ENCODE peak calls at places on chromosomes 3 and 15, in four cellular contexts. A is K562, L is Peyer's patch, S is A549. F is an unnamed sample.

GRCh38 chr3:4744405-4745239 is 234.6 kb upstream of the BHLHE40 start:
- DNase-seq in A (no peak), L (no peak), S (peak; percentile 66), F (no peak)

GRCh38 chr15:69469467-69470191 is 17.0 kb downstream of the RPLP1 start:
- DNase-seq in A (peak; percentile 71), L (no peak), S (no peak), F (no peak)

GRCh38 chr3:11705049-11705448 is 61.3 kb upstream of the VGLL4 start:
- DNase-seq in A (peak; percentile 62), L (no peak), S (no peak), F (no peak)

GRCh38 chr15:63070681-63071129 is 28.2 kb downstream of the TPM1 start:
- DNase-seq in A (no peak), L (no peak), S (no peak), F (no peak)

GRCh38 chr3:115428825-115429224 is 194.5 kb upstream of the GAP43 start:
- DNase-seq in A (no peak), L (no peak), S (no peak), F (no peak)

GRCh38 chr3:168620854-168621253 is 525.1 kb upstream of the GOLIM4 start:
- DNase-seq in A (no peak), L (no peak), S (peak; percentile 0), F (no peak)

GRCh38 chr3:52848617-52849016 is 13.8 kb upstream of the MUSTN1 start:
- DNase-seq in A (peak; percentile 37), L (no peak), S (no peak), F (peak; percentile 48)

GRCh38 chr3:52068055-52068704 is 11.8 kb upstream of the DUSP7 start:
- DNase-seq in A (no peak), L (no peak), S (no peak), F (no peak)

GRCh38 chr3:132318451-132318850 is 1.2 kb downstream of the ACP3 start:
- DNase-seq in A (no peak), L (no peak), S (no peak), F (no peak)

GRCh38 chr3:10753964-10754363 is 62.1 kb upstream of the SLC6A11 start:
- DNase-seq in A (peak; percentile 55), L (no peak), S (peak; percentile 25), F (no peak)

GRCh38 chr15:92051726-92052125 is 198.2 kb downstream of the SLCO3A1 start:
- DNase-seq in A (no peak), L (no peak), S (no peak), F (no peak)

GRCh38 chr3:90052425-90052950 is 945.1 kb downstream of the EPHA3 start:
- DNase-seq in A (no peak), L (no peak), S (no peak), F (no peak)

GRCh38 chr15:72588096-72588495 is 66.4 kb upstream of the GOLGA6B start:
- DNase-seq in A (no peak), L (no peak), S (no peak), F (no peak)

GRCh38 chr3:38137615-38138346 is 680 bp upstream of the MYD88 start:
- DNase-seq in A (peak; percentile 45), L (no peak), S (no peak), F (no peak)

GRCh38 chr15:61383421-61383820 is 154.3 kb upstream of the RORA start:
- DNase-seq in A (no peak), L (no peak), S (no peak), F (no peak)

GRCh38 chr3:6524479-6524878 is 336.4 kb upstream of the GRM7 start:
- DNase-seq in A (no peak), L (no peak), S (no peak), F (no peak)

GRCh38 chr15:75966073-75966472 is 46.2 kb downstream of the NRG4 start:
- DNase-seq in A (no peak), L (no peak), S (no peak), F (no peak)

GRCh38 chr3:177528306-177529070 is 331.2 kb upstream of the TBL1XR1 start:
- DNase-seq in A (no peak), L (no peak), S (no peak), F (no peak)

GRCh38 chr15:67542462-67543347 is at the start of gene MAP2K5:
- DNase-seq in A (peak; percentile 90), L (peak; percentile 94), S (peak; percentile 74), F (peak; percentile 97)
- TF ChIP-seq POLR2A in A (peak; percentile 81), L (peak; percentile 68), S (peak; percentile 85), F (no peak)

DNA sequence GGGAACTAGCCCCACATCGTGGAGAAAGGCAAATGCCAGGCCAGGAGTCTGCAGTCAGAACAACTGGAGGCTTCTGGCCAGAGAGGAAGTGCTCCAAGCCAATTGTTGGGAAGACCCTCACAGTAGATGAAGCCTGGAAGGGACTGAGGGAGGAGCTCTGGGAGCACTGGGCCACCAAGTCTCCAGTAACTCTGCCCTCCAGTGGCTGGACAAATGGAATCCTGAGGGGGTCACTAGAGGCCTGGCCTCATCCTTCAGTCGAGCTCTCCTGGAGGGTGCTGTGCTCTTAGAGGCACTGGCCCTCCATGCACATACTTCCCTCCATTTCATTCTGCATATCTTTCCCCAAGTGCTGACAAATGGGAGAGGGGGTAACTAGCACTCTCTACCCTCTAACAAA is 103.0 kb downstream of the MYLK start:
- DNase-seq in A (no peak), L (no peak), S (no peak), F (no peak)
- TF ChIP-seq CTCF in A (peak; percentile 18), L (no peak), S (no peak), F (no peak)

GRCh38 chr3:46709721-46710120 is 7.9 kb downstream of the PRSS50 start:
- DNase-seq in A (no peak), L (peak; percentile 26), S (no peak), F (no peak)
- H3K4me3 ChIP-seq in A (no peak overlapping the region), L (no peak overlapping the region), S (no peak overlapping the region), F (no peak overlapping the region)

GRCh38 chr3:39180183-39180545 is 12.2 kb downstream of the XIRP1 start:
- DNase-seq in A (no peak), L (no peak), S (no peak), F (no peak)

GRCh38 chr3:39183231-39184080 is 8.9 kb downstream of the XIRP1 start:
- DNase-seq in A (no peak), L (no peak), S (no peak), F (no peak)

GRCh38 chr3:39178553-39178952 is 13.8 kb downstream of the XIRP1 start:
- DNase-seq in A (peak; percentile 32), L (no peak), S (no peak), F (no peak)

GRCh38 chr3:39181408-39182335 is 10.7 kb downstream of the XIRP1 start:
- DNase-seq in A (no peak), L (no peak), S (no peak), F (peak; percentile 76)

DNA sequence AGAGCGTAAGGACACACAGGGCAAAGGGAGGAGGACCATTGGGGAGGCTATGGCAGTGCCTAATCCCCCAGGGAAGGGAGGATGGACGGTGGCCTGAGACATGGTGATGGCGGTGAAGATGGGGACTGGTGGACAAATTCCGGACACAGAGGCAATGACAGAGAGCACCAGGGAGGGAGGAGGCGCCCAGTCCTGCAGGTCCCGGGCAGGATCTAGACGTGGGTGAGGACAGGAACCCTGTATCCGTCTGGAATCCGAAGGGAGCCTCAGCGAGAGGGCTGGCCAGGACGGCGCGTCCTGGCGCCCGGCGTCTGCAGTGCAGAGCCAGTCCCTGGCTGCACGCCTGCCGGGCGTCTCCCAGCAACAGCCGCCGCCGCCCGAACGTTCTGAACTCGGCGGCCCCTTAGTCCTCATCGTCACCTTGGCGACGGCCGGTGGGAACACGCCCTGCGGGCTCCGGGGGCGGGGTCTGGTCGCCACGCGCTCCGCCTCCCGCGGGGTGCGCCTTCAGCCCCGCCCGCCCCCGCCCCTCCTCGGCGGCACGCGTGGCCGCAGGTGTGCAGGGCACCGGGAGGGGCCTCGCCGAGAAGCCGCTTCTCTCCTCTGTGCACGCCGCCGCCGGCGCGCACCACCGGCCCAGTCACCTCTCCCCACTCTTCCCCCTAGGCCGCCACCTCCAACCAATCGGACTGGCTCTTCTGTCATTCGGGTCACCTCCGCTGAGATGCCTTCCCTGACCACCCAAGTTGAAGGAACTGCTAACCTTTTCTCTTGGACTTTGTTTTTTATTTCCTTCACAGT is 11.6 kb downstream of the XIRP1 start:
- DNase-seq in A (peak; percentile 96), L (peak; percentile 97), S (peak; percentile 76), F (peak; percentile 98)
- TF ChIP-seq POLR2A in A (no peak), L (peak; percentile 45), S (no peak), F (no peak)

DNA sequence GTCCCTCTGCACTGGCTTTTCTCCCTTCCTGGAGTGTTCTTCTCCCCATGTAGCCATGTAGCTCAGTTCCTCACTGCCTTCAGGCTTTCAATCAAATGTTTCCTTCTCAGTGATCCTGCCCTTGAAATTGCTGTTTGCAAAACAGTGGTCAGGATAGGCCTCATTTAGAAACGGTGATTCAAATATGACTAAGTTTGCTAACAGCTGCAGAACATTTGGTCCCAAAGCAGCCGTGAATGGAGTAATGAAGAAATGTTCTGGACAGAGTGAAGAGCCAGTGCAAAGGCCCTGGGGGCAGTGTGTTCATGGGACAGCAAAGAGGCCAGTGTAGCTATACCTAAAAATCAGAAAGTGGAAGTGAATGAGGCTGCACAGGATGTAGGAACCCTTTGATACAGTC is 223.4 kb downstream of the FEZF2 start:
- DNase-seq in A (no peak), L (no peak), S (no peak), F (no peak)
- TF ChIP-seq CTCF in A (no peak), L (no peak), S (no peak), F (no peak)

GRCh38 chr15:78060232-78060631 is 17.3 kb downstream of the TBC1D2B start:
- DNase-seq in A (no peak), L (no peak), S (no peak), F (no peak)
- H3K4me3 ChIP-seq in A (no peak overlapping the region), L (no peak overlapping the region), S (no peak overlapping the region), F (no peak overlapping the region)

GRCh38 chr3:127222664-127223063 is 29.7 kb downstream of the PRR23E start:
- DNase-seq in A (no peak), L (no peak), S (no peak), F (no peak)

GRCh38 chr3:127224118-127224517 is 31.2 kb downstream of the PRR23E start:
- DNase-seq in A (no peak), L (no peak), S (no peak), F (no peak)

GRCh38 chr3:127226946-127227842 is 34.3 kb downstream of the PRR23E start:
- DNase-seq in A (peak; percentile 9), L (no peak), S (no peak), F (no peak)

GRCh38 chr3:127228866-127229265 is 35.9 kb downstream of the PRR23E start:
- DNase-seq in A (no peak), L (no peak), S (no peak), F (no peak)

GRCh38 chr3:127226451-127226850 is 33.5 kb downstream of the PRR23E start:
- DNase-seq in A (no peak), L (no peak), S (no peak), F (no peak)
- TF ChIP-seq POLR2A in A (no peak), L (no peak), S (no peak), F (no peak)

GRCh38 chr15:53513431-53513830 is 246.0 kb downstream of the WDR72 start:
- DNase-seq in A (no peak), L (no peak), S (no peak), F (no peak)

GRCh38 chr15:53511175-53511574 is 248.3 kb downstream of the WDR72 start:
- DNase-seq in A (no peak), L (no peak), S (no peak), F (no peak)

GRCh38 chr15:53506370-53506769 is 253.1 kb downstream of the WDR72 start:
- DNase-seq in A (no peak), L (no peak), S (peak; percentile 5), F (no peak)

GRCh38 chr15:53512029-53512428 is 247.4 kb downstream of the WDR72 start:
- DNase-seq in A (no peak), L (no peak), S (no peak), F (no peak)
- TF ChIP-seq CTCF in A (no peak), L (no peak), S (peak; percentile 19), F (no peak)

GRCh38 chr15:22788004-22788403 is 1.6 kb downstream of the NIPA1 start:
- DNase-seq in A (no peak), L (no peak), S (no peak), F (no peak)
- H3K4me3 ChIP-seq in A (no peak overlapping the region), L (no peak overlapping the region), S (no peak overlapping the region), F (no peak overlapping the region)